ENCODE peak calls at places on chromosome 14, in ten cellular contexts. E, A, X, C, T, I, M, P, R and V are unnamed samples.

GRCh38 chr14:33737446-33737845 is 213.4 kb downstream of the EGLN3 start:
- DNase-seq in C (no peak), A (no peak), I (no peak), X (no peak), M (no peak), R (no peak), E (no peak), T (no peak), P (peak), V (no peak)

GRCh38 chr14:39097159-39097558 is 5.9 kb downstream of the SEC23A start:
- DNase-seq in R (no peak), E (no peak), I (no peak), T (no peak), X (no peak), C (no peak), P (no peak), M (no peak), A (no peak), V (no peak)

GRCh38 chr14:26402126-26402525 is 195.7 kb downstream of the NOVA1 start:
- DNase-seq in I (no peak), E (no peak), M (no peak), T (no peak), R (no peak), A (no peak), X (no peak), P (no peak), C (no peak), V (no peak)

GRCh38 chr14:33134975-33135374 is 196.3 kb downstream of the NPAS3 start:
- DNase-seq in P (no peak), M (no peak), X (no peak), E (no peak), I (no peak), A (no peak), C (no peak), T (no peak), R (no peak), V (no peak)

GRCh38 chr14:105398044-105398725 is at the start of gene TEX22:
- DNase-seq in M (peak), T (peak), E (peak), R (peak), P (peak), C (peak), X (peak), A (peak), I (peak), V (peak)

GRCh38 chr14:30657606-30658163 is 35.6 kb downstream of the SCFD1 start:
- DNase-seq in A (no peak), I (no peak), C (no peak), E (no peak), R (no peak), M (no peak), X (no peak), T (no peak), P (peak), V (no peak)

GRCh38 chr14:78081245-78081644 is 88.9 kb upstream of the NRXN3 start:
- DNase-seq in P (no peak), M (no peak), I (no peak), R (no peak), X (no peak), T (no peak), C (no peak), E (no peak), A (no peak), V (no peak)

GRCh38 chr14:83164016-83164415 is 1630.4 kb upstream of the SEL1L start:
- DNase-seq in P (peak), X (no peak), E (no peak), I (no peak), M (no peak), A (no peak), T (no peak), R (peak), C (no peak), V (no peak)

GRCh38 chr14:67269338-67270060 is 28.3 kb downstream of the PALS1 start:
- DNase-seq in X (no peak), C (no peak), P (no peak), I (no peak), T (no peak), M (no peak), E (no peak), A (no peak), R (peak), V (no peak)

GRCh38 chr14:72588521-72588920 is 305.4 kb downstream of the DPF3 start:
- DNase-seq in C (no peak), P (no peak), T (no peak), R (no peak), E (no peak), I (no peak), X (no peak), M (no peak), A (peak), V (no peak)

GRCh38 chr14:95507174-95507573 is 9.3 kb downstream of the SYNE3 start:
- DNase-seq in C (no peak), R (peak), E (peak), M (peak), T (peak), A (no peak), X (no peak), P (peak), I (peak), V (peak)

GRCh38 chr14:77133718-77134338 is 7.8 kb downstream of the ZDHHC22 start:
- DNase-seq in E (peak), M (peak), R (peak), T (peak), C (peak), X (peak), P (peak), I (no peak), A (peak), V (no peak)

GRCh38 chr14:89672636-89673279 is 255.7 kb upstream of the FOXN3 start:
- DNase-seq in T (no peak), R (no peak), A (no peak), P (peak), I (peak), X (no peak), E (no peak), M (peak), C (no peak), V (no peak)

GRCh38 chr14:96167224-96168148 is 37.2 kb upstream of the BDKRB2 start:
- DNase-seq in R (peak), X (no peak), T (no peak), E (no peak), I (no peak), C (peak), M (no peak), A (no peak), P (peak), V (no peak)

GRCh38 chr14:87805315-87805723 is 187.7 kb downstream of the GALC start:
- DNase-seq in E (peak), I (peak), A (peak), R (no peak), M (peak), X (peak), P (peak), T (no peak), C (peak), V (peak)

GRCh38 chr14:33686218-33686617 is 264.7 kb downstream of the EGLN3 start:
- DNase-seq in X (no peak), A (no peak), M (no peak), R (no peak), C (no peak), E (no peak), T (no peak), I (no peak), P (peak), V (no peak)

GRCh38 chr14:32711103-32711680 is 227.5 kb upstream of the NPAS3 start:
- DNase-seq in P (peak), C (peak), R (no peak), A (peak), E (no peak), M (no peak), X (no peak), T (no peak), I (no peak), V (no peak)

GRCh38 chr14:89720741-89721315 is 233.7 kb downstream of the EFCAB11 start:
- DNase-seq in X (peak), T (no peak), E (peak), R (no peak), M (peak), P (no peak), I (peak), A (peak), C (peak), V (peak)

GRCh38 chr14:59844414-59844813 is 26.2 kb downstream of the RTN1 start:
- DNase-seq in I (no peak), R (no peak), A (no peak), C (no peak), M (no peak), T (no peak), E (no peak), P (no peak), X (no peak), V (no peak)

GRCh38 chr14:81459421-81459820 is 59.3 kb upstream of the STON2 start:
- DNase-seq in X (no peak), A (no peak), T (no peak), R (no peak), I (no peak), E (no peak), P (no peak), M (no peak), C (peak), V (no peak)

GRCh38 chr14:38616959-38617358 is 361.1 kb upstream of the CLEC14A start:
- DNase-seq in R (no peak), I (no peak), P (peak), A (no peak), C (no peak), E (no peak), X (no peak), T (no peak), M (no peak), V (peak)

GRCh38 chr14:48536318-48536717 is 860.9 kb upstream of the MDGA2 start:
- DNase-seq in I (no peak), X (no peak), C (peak), E (no peak), T (no peak), P (peak), A (no peak), M (no peak), R (no peak), V (no peak)

GRCh38 chr14:87065366-87065765 is 927.6 kb downstream of the GALC start:
- DNase-seq in I (no peak), C (no peak), M (no peak), E (no peak), R (no peak), X (no peak), A (no peak), P (no peak), T (no peak), V (no peak)

GRCh38 chr14:95482967-95483842 is 33.2 kb downstream of the SYNE3 start:
- DNase-seq in P (peak), T (peak), I (peak), E (peak), A (no peak), C (peak), M (peak), X (no peak), R (peak), V (peak)

GRCh38 chr14:61565836-61566536 is 129.3 kb upstream of the HIF1A start:
- DNase-seq in I (no peak), X (no peak), R (no peak), M (no peak), P (peak), T (no peak), C (no peak), A (no peak), E (no peak), V (no peak)

GRCh38 chr14:51846631-51847488 is 13.6 kb upstream of the GNG2 start:
- DNase-seq in A (peak), M (peak), R (no peak), C (peak), E (peak), I (peak), X (peak), P (no peak), T (no peak), V (peak)
- TF ChIP-seq CTCF in A (no peak), M (no peak), R (no peak), C (no peak), E (no peak), I (no peak), X (no peak), P (no peak), T (no peak), V (no peak)

GRCh38 chr14:99602054-99602787 is 1.8 kb downstream of the CCDC85C start:
- DNase-seq in M (no peak), T (no peak), R (no peak), C (no peak), I (no peak), E (no peak), X (no peak), A (no peak), P (peak), V (no peak)
- H3K4me3 ChIP-seq in M (peak), T (peak), R (peak), C (peak), I (peak), E (peak), X (no peak), A (no peak), P (peak), V (peak)

GRCh38 chr14:98154254-98154653 is 1117.7 kb downstream of the BCL11B start:
- DNase-seq in M (no peak), I (no peak), X (no peak), P (no peak), A (no peak), R (no peak), C (no peak), T (no peak), E (no peak), V (no peak)
- TF ChIP-seq CTCF in M (no peak), I (no peak), X (no peak), P (no peak), A (no peak), R (no peak), C (no peak), T (no peak), E (no peak), V (no peak)

GRCh38 chr14:58466459-58466858 is 38.9 kb downstream of the KIAA0586 start:
- DNase-seq in X (no peak), E (no peak), R (no peak), A (no peak), I (no peak), T (no peak), P (no peak), C (no peak), M (no peak), V (no peak)

GRCh38 chr14:58465425-58465824 is 37.9 kb downstream of the KIAA0586 start:
- DNase-seq in I (no peak), P (peak), E (no peak), C (no peak), R (peak), T (no peak), X (no peak), A (no peak), M (no peak), V (no peak)

GRCh38 chr14:58464652-58465051 is 37.1 kb downstream of the KIAA0586 start:
- DNase-seq in C (no peak), I (no peak), E (no peak), X (no peak), T (no peak), M (no peak), P (no peak), R (no peak), A (no peak), V (no peak)

GRCh38 chr14:58469309-58469708 is 41.8 kb downstream of the KIAA0586 start:
- DNase-seq in C (no peak), E (no peak), T (no peak), R (no peak), P (no peak), X (no peak), M (no peak), A (no peak), I (no peak), V (no peak)

DNA sequence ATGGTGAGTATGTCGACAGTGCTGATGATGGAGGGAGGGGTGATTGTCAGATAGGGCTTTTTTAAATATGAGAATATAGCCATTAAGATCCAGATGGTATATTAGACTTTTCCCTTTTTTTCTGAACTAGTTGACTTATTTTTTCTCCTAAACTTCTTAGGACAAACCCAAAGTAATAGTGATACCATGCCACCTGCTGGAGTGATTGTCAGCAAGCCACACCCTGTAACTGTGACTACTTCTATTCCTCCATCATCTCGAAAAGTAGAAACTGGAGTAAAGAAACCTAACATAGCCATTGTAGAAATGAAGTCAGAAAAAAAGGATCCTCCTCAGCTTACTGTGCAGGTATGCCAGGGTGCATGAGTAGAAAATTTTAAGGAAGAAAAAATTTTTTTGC is 40.1 kb downstream of the KIAA0586 start:
- DNase-seq in A (no peak), E (no peak), C (no peak), M (no peak), R (no peak), T (no peak), P (peak), I (no peak), X (no peak), V (no peak)
- H3K4me3 ChIP-seq in A (no peak), E (no peak), C (no peak), M (no peak), R (no peak), T (no peak), P (no peak), I (no peak), X (no peak), V (no peak)

GRCh38 chr14:74908861-74909341 is 14.2 kb downstream of the RPS6KL1 start:
- DNase-seq in R (no peak), M (no peak), T (peak), I (no peak), A (no peak), X (no peak), E (no peak), P (no peak), C (no peak), V (no peak)

GRCh38 chr14:74905595-74906142 is 17.4 kb downstream of the RPS6KL1 start:
- DNase-seq in X (peak), C (peak), T (peak), E (peak), M (peak), A (peak), P (peak), R (no peak), I (peak), V (peak)

GRCh38 chr14:74907744-74908143 is 15.3 kb downstream of the RPS6KL1 start:
- DNase-seq in I (no peak), T (peak), X (no peak), M (no peak), P (no peak), C (no peak), A (no peak), E (no peak), R (no peak), V (no peak)

GRCh38 chr14:74904623-74905503 is 18.2 kb downstream of the RPS6KL1 start:
- DNase-seq in P (no peak), T (no peak), C (no peak), I (no peak), E (no peak), A (no peak), R (no peak), X (no peak), M (no peak), V (no peak)

GRCh38 chr14:74906923-74907620 is 16.0 kb downstream of the RPS6KL1 start:
- DNase-seq in X (no peak), C (peak), A (no peak), R (no peak), M (no peak), P (no peak), E (peak), I (no peak), T (no peak), V (no peak)
- TF ChIP-seq CTCF in X (peak), C (peak), A (peak), R (peak), M (no peak), P (peak), E (peak), I (no peak), T (no peak), V (no peak)

GRCh38 chr14:101418601-101419000 is 142.7 kb upstream of the DIO3 start:
- DNase-seq in M (no peak), R (no peak), P (no peak), A (no peak), E (no peak), T (no peak), C (no peak), I (no peak), X (no peak), V (no peak)
- H3K4me3 ChIP-seq in M (no peak), R (no peak), P (no peak), A (no peak), E (no peak), T (no peak), C (no peak), I (no peak), X (no peak), V (no peak)

DNA sequence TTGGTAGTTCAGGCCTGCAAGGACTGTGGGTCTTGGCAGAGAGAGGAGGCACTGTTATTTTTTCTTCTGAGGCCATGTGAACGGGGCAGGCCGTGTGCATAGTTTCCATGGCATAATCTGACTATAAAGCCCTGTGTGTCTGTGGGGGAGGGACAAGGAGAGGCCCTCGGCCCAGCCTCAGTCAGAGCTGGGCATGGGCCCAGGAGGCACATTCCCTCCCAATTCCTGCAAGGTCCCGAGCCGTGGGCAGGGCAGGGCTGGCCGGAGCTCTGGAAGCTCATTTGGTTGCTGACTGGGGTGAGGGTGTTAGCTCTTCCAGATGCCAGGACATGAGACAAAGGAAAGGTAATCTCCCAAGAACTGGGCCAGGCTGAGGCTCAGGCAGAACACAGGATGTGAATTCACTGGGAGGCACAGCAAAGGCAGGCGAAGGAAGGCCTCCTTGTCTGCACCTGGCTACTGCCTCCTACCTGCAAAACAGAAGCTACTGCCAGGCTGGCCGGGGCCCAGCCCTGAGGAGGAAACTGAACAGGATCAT is 22.0 kb upstream of the PLEKHG3 start:
- DNase-seq in C (peak), I (peak), X (no peak), T (peak), R (no peak), A (no peak), P (peak), M (peak), E (peak), V (peak)
- TF ChIP-seq CTCF in C (peak), I (no peak), X (no peak), T (no peak), R (no peak), A (no peak), P (peak), M (no peak), E (no peak), V (no peak)

GRCh38 chr14:34926552-34926951 is 51.4 kb upstream of the BAZ1A start:
- DNase-seq in R (no peak), C (no peak), T (no peak), P (peak), E (no peak), I (no peak), M (no peak), A (no peak), X (no peak), V (no peak)
- H3K4me3 ChIP-seq in R (no peak), C (no peak), T (no peak), P (no peak), E (no peak), I (no peak), M (no peak), A (no peak), X (no peak), V (no peak)